ENCODE peak calls at places on chromosome 1, in four cellular contexts. One of them, this sample, is unnamed.

GRCh38 chr1:202056644-202057334 is 46.4 kb downstream of the ELF3 start:
- DNase-seq in PC-3: peak; percentile 83
- DNase-seq in K562: no peak
- DNase-seq in SK-N-SH: no peak
- DNase-seq in this sample: no peak

GRCh38 chr1:48498096-48498791 is 26.2 kb upstream of the SPATA6 start:
- DNase-seq in PC-3: peak; percentile 70
- DNase-seq in K562: peak; percentile 86
- DNase-seq in SK-N-SH: peak; percentile 78
- DNase-seq in this sample: peak; percentile 73

GRCh38 chr1:38872401-38873026 is 634 bp downstream of the MYCBP start:
- DNase-seq in PC-3: peak; percentile 26
- DNase-seq in K562: no peak
- DNase-seq in SK-N-SH: no peak
- DNase-seq in this sample: peak; percentile 26

GRCh38 chr1:154627247-154628121 is 19.5 kb upstream of the ADAR start:
- DNase-seq in PC-3: peak; percentile 96
- DNase-seq in K562: peak; percentile 85
- DNase-seq in SK-N-SH: peak; percentile 91
- DNase-seq in this sample: peak; percentile 91

GRCh38 chr1:201241716-201242115 is 41.6 kb upstream of the PKP1 start:
- DNase-seq in PC-3: no peak
- DNase-seq in K562: no peak
- DNase-seq in SK-N-SH: no peak
- DNase-seq in this sample: no peak

GRCh38 chr1:156103521-156103947 is 11.0 kb upstream of the LMNA start:
- DNase-seq in PC-3: peak; percentile 45
- DNase-seq in K562: no peak
- DNase-seq in SK-N-SH: peak; percentile 61
- DNase-seq in this sample: peak; percentile 80

GRCh38 chr1:204248954-204249353 is 35.2 kb upstream of the GOLT1A start:
- DNase-seq in PC-3: no peak
- DNase-seq in K562: no peak
- DNase-seq in SK-N-SH: no peak
- DNase-seq in this sample: no peak

GRCh38 chr1:220363196-220363831 is 91.1 kb upstream of the RAB3GAP2 start:
- DNase-seq in PC-3: peak; percentile 49
- DNase-seq in K562: no peak
- DNase-seq in SK-N-SH: peak; percentile 59
- DNase-seq in this sample: peak; percentile 40

GRCh38 chr1:145927916-145928647 is 798 bp upstream of the RBM8A start:
- DNase-seq in PC-3: no peak
- DNase-seq in K562: no peak
- DNase-seq in SK-N-SH: no peak
- DNase-seq in this sample: no peak

GRCh38 chr1:99662581-99663208 is 16.8 kb downstream of the PALMD start:
- DNase-seq in PC-3: peak; percentile 21
- DNase-seq in K562: no peak
- DNase-seq in SK-N-SH: no peak
- DNase-seq in this sample: peak; percentile 97

GRCh38 chr1:1307261-1307907 is 346 bp downstream of the ACAP3 start:
- DNase-seq in PC-3: peak; percentile 47
- DNase-seq in K562: peak; percentile 70
- DNase-seq in SK-N-SH: no peak
- DNase-seq in this sample: no peak

GRCh38 chr1:91020486-91020885 is 1.3 kb downstream of the ZNF644 start:
- DNase-seq in PC-3: no peak
- DNase-seq in K562: no peak
- DNase-seq in SK-N-SH: no peak
- DNase-seq in this sample: peak; percentile 14

GRCh38 chr1:3566951-3567350 is 44.4 kb downstream of the MEGF6 start:
- DNase-seq in PC-3: no peak
- DNase-seq in K562: no peak
- DNase-seq in SK-N-SH: no peak
- DNase-seq in this sample: no peak

GRCh38 chr1:15966081-15966955 is 9.6 kb downstream of the ZBTB17 start:
- DNase-seq in PC-3: no peak
- DNase-seq in K562: no peak
- DNase-seq in SK-N-SH: no peak
- DNase-seq in this sample: peak; percentile 78

GRCh38 chr1:119731060-119731459 is 19.3 kb downstream of the PHGDH start:
- DNase-seq in PC-3: peak; percentile 35
- DNase-seq in K562: no peak
- DNase-seq in SK-N-SH: no peak
- DNase-seq in this sample: no peak

GRCh38 chr1:22428672-22429071 is 23.0 kb upstream of the ZBTB40 start:
- DNase-seq in PC-3: peak; percentile 70
- DNase-seq in K562: peak; percentile 86
- DNase-seq in SK-N-SH: peak; percentile 47
- DNase-seq in this sample: peak; percentile 73

GRCh38 chr1:59498640-59499039 is 201.7 kb downstream of the FGGY start:
- DNase-seq in PC-3: no peak
- DNase-seq in K562: no peak
- DNase-seq in SK-N-SH: no peak
- DNase-seq in this sample: peak; percentile 75

GRCh38 chr1:154746620-154747299 is 123.3 kb downstream of the KCNN3 start:
- DNase-seq in PC-3: no peak
- DNase-seq in K562: no peak
- DNase-seq in SK-N-SH: no peak
- DNase-seq in this sample: no peak

GRCh38 chr1:6082430-6082971 is 36.8 kb downstream of the KCNAB2 start:
- DNase-seq in PC-3: peak; percentile 35
- DNase-seq in K562: peak; percentile 61
- DNase-seq in SK-N-SH: peak; percentile 82
- DNase-seq in this sample: peak; percentile 19

GRCh38 chr1:150256549-150257341 is 829 bp upstream of the CA14 start:
- DNase-seq in PC-3: no peak
- DNase-seq in K562: peak; percentile 17
- DNase-seq in SK-N-SH: no peak
- DNase-seq in this sample: no peak

GRCh38 chr1:21508580-21509350 is 458 bp upstream of the ALPL start:
- DNase-seq in PC-3: peak; percentile 63
- DNase-seq in K562: peak; percentile 98
- DNase-seq in SK-N-SH: peak; percentile 97
- DNase-seq in this sample: peak; percentile 42

GRCh38 chr1:23437355-23437664 is 12.8 kb upstream of the TCEA3 start:
- DNase-seq in PC-3: no peak
- DNase-seq in K562: no peak
- DNase-seq in SK-N-SH: no peak
- DNase-seq in this sample: no peak

GRCh38 chr1:168653567-168653966 is 75.4 kb downstream of the DPT start:
- DNase-seq in PC-3: peak; percentile 32
- DNase-seq in K562: no peak
- DNase-seq in SK-N-SH: no peak
- DNase-seq in this sample: peak; percentile 59

GRCh38 chr1:21689531-21690165 is 20.5 kb upstream of the RAP1GAP start:
- DNase-seq in PC-3: peak; percentile 81
- DNase-seq in K562: no peak
- DNase-seq in SK-N-SH: no peak
- DNase-seq in this sample: no peak

GRCh38 chr1:53585565-53585964 is 126.4 kb downstream of the DMRTB1 start:
- DNase-seq in PC-3: no peak
- DNase-seq in K562: no peak
- DNase-seq in SK-N-SH: no peak
- DNase-seq in this sample: no peak

GRCh38 chr1:17575786-17576584 is 36.5 kb downstream of the ARHGEF10L start:
- DNase-seq in PC-3: no peak
- DNase-seq in K562: no peak
- DNase-seq in SK-N-SH: no peak
- DNase-seq in this sample: no peak

GRCh38 chr1:150259758-150260669 is 2.4 kb downstream of the CA14 start:
- DNase-seq in PC-3: peak; percentile 76
- DNase-seq in K562: no peak
- DNase-seq in SK-N-SH: peak; percentile 21
- DNase-seq in this sample: no peak

GRCh38 chr1:208233978-208234377 is 10.2 kb downstream of the PLXNA2 start:
- DNase-seq in PC-3: no peak
- DNase-seq in K562: no peak
- DNase-seq in SK-N-SH: no peak
- DNase-seq in this sample: no peak

GRCh38 chr1:196680107-196680506 is 28.3 kb downstream of the CFH start:
- DNase-seq in PC-3: peak; percentile 64
- DNase-seq in K562: no peak
- DNase-seq in SK-N-SH: no peak
- DNase-seq in this sample: peak; percentile 72

GRCh38 chr1:27357281-27358037 is 9.3 kb downstream of the MAP3K6 start:
- DNase-seq in PC-3: peak; percentile 44
- DNase-seq in K562: peak; percentile 90
- DNase-seq in SK-N-SH: peak; percentile 97
- DNase-seq in this sample: peak; percentile 43

GRCh38 chr1:34164510-34165381 is at the start of gene CSMD2:
- DNase-seq in PC-3: no peak
- DNase-seq in K562: no peak
- DNase-seq in SK-N-SH: peak; percentile 83
- DNase-seq in this sample: peak; percentile 43

GRCh38 chr1:226335653-226336052 is 26.7 kb upstream of the LIN9 start:
- DNase-seq in PC-3: no peak
- DNase-seq in K562: no peak
- DNase-seq in SK-N-SH: no peak
- DNase-seq in this sample: no peak

GRCh38 chr1:226337294-226337870 is 28.4 kb upstream of the LIN9 start:
- DNase-seq in PC-3: no peak
- DNase-seq in K562: no peak
- DNase-seq in SK-N-SH: no peak
- DNase-seq in this sample: no peak

GRCh38 chr1:226329237-226329636 is 20.3 kb upstream of the LIN9 start:
- DNase-seq in PC-3: no peak
- DNase-seq in K562: no peak
- DNase-seq in SK-N-SH: no peak
- DNase-seq in this sample: no peak

DNA sequence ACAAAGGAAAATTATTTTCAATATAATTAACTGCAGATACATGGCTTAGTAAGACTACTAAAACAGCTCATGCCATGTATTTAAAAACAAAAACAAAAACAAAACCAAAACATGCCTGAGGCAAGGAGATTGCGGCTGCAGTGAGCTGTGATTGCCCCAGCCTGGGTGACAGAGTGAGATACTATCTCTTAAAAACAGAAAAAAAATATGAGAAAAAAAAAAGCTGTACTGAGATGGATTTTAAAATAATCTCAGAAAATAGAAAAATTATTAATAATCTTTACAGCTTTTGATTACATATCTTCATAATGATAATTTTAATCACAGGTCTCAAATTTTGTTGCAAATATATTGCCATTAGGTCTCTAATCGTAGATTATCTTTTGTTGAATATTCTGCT is 24.0 kb upstream of the LIN9 start:
- DNase-seq in PC-3: no peak
- DNase-seq in K562: no peak
- DNase-seq in SK-N-SH: peak; percentile 35
- DNase-seq in this sample: no peak
- H3K4me3 ChIP-seq in PC-3: peak overlapping the region; percentile 61
- H3K4me3 ChIP-seq in K562: no peak overlapping the region
- H3K4me3 ChIP-seq in SK-N-SH: no peak overlapping the region
- H3K4me3 ChIP-seq in this sample: no peak overlapping the region

DNA sequence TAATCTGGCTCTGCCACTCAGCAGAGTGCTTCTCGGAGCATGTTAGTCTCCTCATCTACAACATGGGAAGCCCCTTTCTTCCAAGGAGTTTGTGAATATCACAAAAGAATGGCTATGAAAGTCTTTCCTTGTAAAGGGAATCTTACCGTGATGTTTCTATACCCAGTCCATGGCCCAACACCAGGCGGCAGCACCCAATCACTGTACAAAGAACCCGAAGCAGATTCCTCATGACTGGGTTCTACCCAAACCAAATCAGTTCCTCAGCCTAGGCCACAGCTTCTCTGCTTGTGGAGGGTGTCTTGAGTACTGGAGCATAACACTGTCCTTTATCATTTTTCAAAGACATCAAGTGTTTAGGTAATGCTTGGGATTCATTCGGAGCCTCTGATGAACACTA is 16.6 kb upstream of the SLFNL1 start:
- DNase-seq in PC-3: no peak
- DNase-seq in K562: no peak
- DNase-seq in SK-N-SH: no peak
- DNase-seq in this sample: peak; percentile 15
- TF ChIP-seq CTCF in PC-3: no peak
- TF ChIP-seq CTCF in K562: no peak
- TF ChIP-seq CTCF in SK-N-SH: no peak
- TF ChIP-seq CTCF in this sample: peak; percentile 27

GRCh38 chr1:206770531-206771352 is at the start of gene IL19:
- DNase-seq in PC-3: peak; percentile 38
- DNase-seq in K562: no peak
- DNase-seq in SK-N-SH: no peak
- DNase-seq in this sample: peak; percentile 53

GRCh38 chr1:206771353-206771722 is 765 bp downstream of the IL19 start:
- DNase-seq in PC-3: no peak
- DNase-seq in K562: no peak
- DNase-seq in SK-N-SH: no peak
- DNase-seq in this sample: no peak

GRCh38 chr1:206769331-206769731 is 1.2 kb upstream of the IL19 start:
- DNase-seq in PC-3: no peak
- DNase-seq in K562: no peak
- DNase-seq in SK-N-SH: no peak
- DNase-seq in this sample: no peak

GRCh38 chr1:206768472-206769330 is 1.9 kb upstream of the IL19 start:
- DNase-seq in PC-3: no peak
- DNase-seq in K562: no peak
- DNase-seq in SK-N-SH: no peak
- DNase-seq in this sample: no peak

GRCh38 chr1:206766251-206766856 is 4.2 kb upstream of the IL19 start:
- DNase-seq in PC-3: peak; percentile 91
- DNase-seq in K562: peak; percentile 42
- DNase-seq in SK-N-SH: no peak
- DNase-seq in this sample: peak; percentile 82
- H3K4me3 ChIP-seq in PC-3: no peak overlapping the region
- H3K4me3 ChIP-seq in K562: no peak overlapping the region
- H3K4me3 ChIP-seq in SK-N-SH: no peak overlapping the region
- H3K4me3 ChIP-seq in this sample: no peak overlapping the region

GRCh38 chr1:182783068-182783467 is 6.5 kb upstream of the NPL start:
- DNase-seq in PC-3: no peak
- DNase-seq in K562: no peak
- DNase-seq in SK-N-SH: peak; percentile 41
- DNase-seq in this sample: no peak

GRCh38 chr1:182782587-182782913 is 7.0 kb upstream of the NPL start:
- DNase-seq in PC-3: no peak
- DNase-seq in K562: no peak
- DNase-seq in SK-N-SH: no peak
- DNase-seq in this sample: no peak

GRCh38 chr1:182781849-182782586 is 7.6 kb upstream of the NPL start:
- DNase-seq in PC-3: peak; percentile 59
- DNase-seq in K562: peak; percentile 64
- DNase-seq in SK-N-SH: peak; percentile 45
- DNase-seq in this sample: peak; percentile 62

GRCh38 chr1:182779530-182779929 is 10.0 kb upstream of the NPL start:
- DNase-seq in PC-3: no peak
- DNase-seq in K562: no peak
- DNase-seq in SK-N-SH: no peak
- DNase-seq in this sample: no peak

GRCh38 chr1:182777386-182777785 is 12.2 kb upstream of the NPL start:
- DNase-seq in PC-3: no peak
- DNase-seq in K562: no peak
- DNase-seq in SK-N-SH: no peak
- DNase-seq in this sample: no peak
- TF ChIP-seq CTCF in PC-3: no peak
- TF ChIP-seq CTCF in K562: no peak
- TF ChIP-seq CTCF in SK-N-SH: no peak
- TF ChIP-seq CTCF in this sample: no peak